ENCODE peak calls at places on chromosomes 6 and 20, in nine cellular contexts. J, T, N, D, F, Z, G, B and Q are unnamed samples.

GRCh38 chr6:33739611-33740010 is 7.1 kb downstream of the IP6K3 start:
- DNase-seq in J (no peak), T (no peak), N (no peak), D (no peak), F (no peak), Z (no peak), G (no peak), B (no peak), Q (no peak)

GRCh38 chr20:61982240-61982950 is 83.3 kb downstream of the TAF4 start:
- DNase-seq in J (no peak), T (no peak), N (no peak), D (no peak), F (no peak), Z (no peak), G (no peak), B (no peak), Q (no peak)

GRCh38 chr20:23970049-23970448 is 18.5 kb downstream of the GGTLC1 start:
- DNase-seq in J (no peak), T (no peak), N (no peak), D (no peak), F (no peak), Z (no peak), G (no peak), B (no peak), Q (no peak)

GRCh38 chr6:145789443-145789842 is 25.2 kb downstream of the FBXO30 start:
- DNase-seq in J (no peak), T (no peak), N (no peak), D (no peak), F (no peak), Z (no peak), G (peak), B (no peak), Q (no peak)

GRCh38 chr6:32935551-32936246 is 5.1 kb downstream of the HLA-DMB start:
- DNase-seq in J (no peak), T (no peak), N (no peak), D (no peak), F (no peak), Z (no peak), G (no peak), B (no peak), Q (no peak)

GRCh38 chr20:20814685-20815084 is 102.2 kb upstream of the RALGAPA2 start:
- DNase-seq in J (no peak), T (no peak), N (no peak), D (no peak), F (no peak), Z (no peak), G (no peak), B (no peak), Q (no peak)

GRCh38 chr6:146339716-146340115 is 203.9 kb upstream of the RAB32 start:
- DNase-seq in J (no peak), T (peak), N (no peak), D (no peak), F (no peak), Z (no peak), G (no peak), B (peak), Q (no peak)

GRCh38 chr6:169101981-169102380 is 151.7 kb downstream of the THBS2 start:
- DNase-seq in J (no peak), T (no peak), N (no peak), D (peak), F (no peak), Z (peak), G (peak), B (no peak), Q (no peak)

GRCh38 chr6:74851598-74851997 is 354.3 kb downstream of the COL12A1 start:
- DNase-seq in J (no peak), T (no peak), N (no peak), D (peak), F (no peak), Z (no peak), G (peak), B (no peak), Q (no peak)

GRCh38 chr20:35709269-35709668 is 10.1 kb downstream of the ROMO1 start:
- DNase-seq in J (no peak), T (no peak), N (no peak), D (no peak), F (no peak), Z (no peak), G (no peak), B (no peak), Q (no peak)

GRCh38 chr6:142079130-142079529 is 53.6 kb upstream of the GJE1 start:
- DNase-seq in J (no peak), T (no peak), N (no peak), D (no peak), F (no peak), Z (no peak), G (no peak), B (no peak), Q (no peak)

GRCh38 chr6:43328528-43328927 is 19.9 kb upstream of the CRIP3 start:
- DNase-seq in J (no peak), T (peak), N (no peak), D (no peak), F (no peak), Z (no peak), G (peak), B (no peak), Q (peak)

GRCh38 chr20:15867899-15868298 is 705.3 kb downstream of the KIF16B start:
- DNase-seq in J (no peak), T (no peak), N (peak), D (no peak), F (no peak), Z (no peak), G (no peak), B (no peak), Q (no peak)

GRCh38 chr20:35988910-35989463 is 20.6 kb downstream of the CNBD2 start:
- DNase-seq in J (no peak), T (no peak), N (no peak), D (no peak), F (no peak), Z (no peak), G (peak), B (no peak), Q (no peak)

GRCh38 chr6:1787109-1787466 is 177.4 kb downstream of the FOXC1 start:
- DNase-seq in J (no peak), T (no peak), N (no peak), D (no peak), F (no peak), Z (no peak), G (no peak), B (no peak), Q (no peak)

GRCh38 chr6:34389034-34389433 is 3.4 kb downstream of the NUDT3 start:
- DNase-seq in J (no peak), T (no peak), N (no peak), D (no peak), F (no peak), Z (no peak), G (no peak), B (no peak), Q (no peak)

GRCh38 chr20:33210371-33210770 is 6.8 kb upstream of the BPIFA3 start:
- DNase-seq in J (no peak), T (no peak), N (no peak), D (no peak), F (no peak), Z (no peak), G (no peak), B (no peak), Q (no peak)

GRCh38 chr6:84979541-84979940 is 215.1 kb upstream of the TBX18 start:
- DNase-seq in J (no peak), T (no peak), N (no peak), D (no peak), F (no peak), Z (no peak), G (peak), B (peak), Q (no peak)

GRCh38 chr20:45341939-45342862 is 6.0 kb downstream of the SDC4 start:
- DNase-seq in J (peak), T (peak), N (no peak), D (peak), F (peak), Z (peak), G (peak), B (peak), Q (peak)

GRCh38 chr6:111221804-111222203 is 134.5 kb downstream of the SLC16A10 start:
- DNase-seq in J (no peak), T (no peak), N (no peak), D (no peak), F (no peak), Z (no peak), G (no peak), B (no peak), Q (no peak)

GRCh38 chr6:2376429-2377355 is 131.3 kb upstream of the GMDS start:
- DNase-seq in J (no peak), T (no peak), N (no peak), D (peak), F (peak), Z (no peak), G (no peak), B (peak), Q (peak)

GRCh38 chr20:58378056-58378455 is 11.0 kb upstream of the VAPB start:
- DNase-seq in J (no peak), T (no peak), N (no peak), D (no peak), F (no peak), Z (no peak), G (no peak), B (no peak), Q (no peak)

GRCh38 chr20:58375796-58376195 is 13.2 kb upstream of the VAPB start:
- DNase-seq in J (no peak), T (no peak), N (no peak), D (no peak), F (no peak), Z (no peak), G (no peak), B (no peak), Q (no peak)

GRCh38 chr20:58377017-58377416 is 12.0 kb upstream of the VAPB start:
- DNase-seq in J (no peak), T (no peak), N (no peak), D (no peak), F (no peak), Z (no peak), G (no peak), B (no peak), Q (no peak)

GRCh38 chr20:58381627-58382026 is 7.4 kb upstream of the VAPB start:
- DNase-seq in J (no peak), T (no peak), N (no peak), D (no peak), F (no peak), Z (no peak), G (no peak), B (no peak), Q (no peak)

GRCh38 chr20:58378704-58379103 is 10.3 kb upstream of the VAPB start:
- DNase-seq in J (no peak), T (no peak), N (no peak), D (no peak), F (no peak), Z (no peak), G (no peak), B (no peak), Q (no peak)
- TF ChIP-seq CTCF in J (no peak), T (peak), N (peak), D (no peak), F (no peak), Z (no peak), G (peak), B (peak), Q (no peak)

GRCh38 chr6:11878735-11879134 is 100.1 kb upstream of the ADTRP start:
- DNase-seq in J (no peak), T (no peak), N (no peak), D (no peak), F (no peak), Z (no peak), G (no peak), B (no peak), Q (no peak)
- TF ChIP-seq CTCF in J (no peak), T (no peak), N (no peak), D (no peak), F (no peak), Z (no peak), G (no peak), B (no peak), Q (no peak)

GRCh38 chr6:14040042-14040441 is 77.5 kb upstream of the CD83 start:
- DNase-seq in J (no peak), T (no peak), N (peak), D (no peak), F (no peak), Z (no peak), G (no peak), B (no peak), Q (no peak)
- TF ChIP-seq CTCF in J (no peak), T (no peak), N (peak), D (peak), F (no peak), Z (no peak), G (no peak), B (no peak), Q (no peak)

GRCh38 chr6:147648936-147649335 is 140.4 kb downstream of the SAMD5 start:
- DNase-seq in J (no peak), T (no peak), N (no peak), D (no peak), F (no peak), Z (no peak), G (no peak), B (peak), Q (no peak)

GRCh38 chr6:147654103-147654845 is 145.8 kb downstream of the SAMD5 start:
- DNase-seq in J (no peak), T (no peak), N (no peak), D (no peak), F (no peak), Z (no peak), G (no peak), B (no peak), Q (no peak)

DNA sequence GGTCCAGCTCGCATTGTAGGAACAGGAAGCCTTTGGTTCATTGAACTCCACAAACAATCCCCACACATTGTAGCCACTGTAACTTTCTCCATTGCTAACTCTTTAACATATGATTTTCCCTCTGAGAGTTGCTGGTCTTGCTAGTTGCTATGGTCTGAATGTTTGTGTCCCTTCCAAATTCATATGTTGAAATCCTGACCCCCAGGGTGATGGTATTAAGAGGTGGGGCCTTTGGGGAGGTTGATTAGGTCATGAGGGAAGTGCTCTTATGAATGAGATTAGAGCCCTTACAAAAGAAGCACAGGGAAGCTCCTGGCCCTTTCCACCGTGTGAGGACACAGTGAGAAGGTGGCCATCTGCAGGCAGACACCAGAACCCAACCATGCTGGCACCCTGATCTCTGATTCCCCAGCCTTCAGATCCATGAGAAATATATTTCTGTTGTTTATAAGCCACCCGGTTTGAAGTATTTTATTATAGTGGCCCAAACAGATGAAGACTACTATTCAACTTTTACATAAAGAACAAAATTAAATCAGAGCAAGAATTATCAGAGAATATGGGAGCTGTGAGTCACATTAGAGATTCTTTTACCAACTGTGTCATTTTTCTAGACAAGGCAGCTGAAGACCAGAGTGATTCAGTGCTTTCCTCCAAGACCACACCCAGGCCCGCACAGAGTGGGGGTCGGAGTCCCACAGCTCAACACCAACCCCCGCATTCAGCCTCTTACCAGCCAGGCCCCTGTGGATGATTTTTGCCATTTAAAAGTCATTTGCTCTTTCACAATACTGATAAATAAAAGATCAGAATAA is 143.0 kb downstream of the SAMD5 start:
- DNase-seq in J (no peak), T (no peak), N (no peak), D (no peak), F (no peak), Z (no peak), G (peak), B (no peak), Q (no peak)
- TF ChIP-seq CTCF in J (no peak), T (no peak), N (no peak), D (no peak), F (peak), Z (no peak), G (no peak), B (peak), Q (no peak)

DNA sequence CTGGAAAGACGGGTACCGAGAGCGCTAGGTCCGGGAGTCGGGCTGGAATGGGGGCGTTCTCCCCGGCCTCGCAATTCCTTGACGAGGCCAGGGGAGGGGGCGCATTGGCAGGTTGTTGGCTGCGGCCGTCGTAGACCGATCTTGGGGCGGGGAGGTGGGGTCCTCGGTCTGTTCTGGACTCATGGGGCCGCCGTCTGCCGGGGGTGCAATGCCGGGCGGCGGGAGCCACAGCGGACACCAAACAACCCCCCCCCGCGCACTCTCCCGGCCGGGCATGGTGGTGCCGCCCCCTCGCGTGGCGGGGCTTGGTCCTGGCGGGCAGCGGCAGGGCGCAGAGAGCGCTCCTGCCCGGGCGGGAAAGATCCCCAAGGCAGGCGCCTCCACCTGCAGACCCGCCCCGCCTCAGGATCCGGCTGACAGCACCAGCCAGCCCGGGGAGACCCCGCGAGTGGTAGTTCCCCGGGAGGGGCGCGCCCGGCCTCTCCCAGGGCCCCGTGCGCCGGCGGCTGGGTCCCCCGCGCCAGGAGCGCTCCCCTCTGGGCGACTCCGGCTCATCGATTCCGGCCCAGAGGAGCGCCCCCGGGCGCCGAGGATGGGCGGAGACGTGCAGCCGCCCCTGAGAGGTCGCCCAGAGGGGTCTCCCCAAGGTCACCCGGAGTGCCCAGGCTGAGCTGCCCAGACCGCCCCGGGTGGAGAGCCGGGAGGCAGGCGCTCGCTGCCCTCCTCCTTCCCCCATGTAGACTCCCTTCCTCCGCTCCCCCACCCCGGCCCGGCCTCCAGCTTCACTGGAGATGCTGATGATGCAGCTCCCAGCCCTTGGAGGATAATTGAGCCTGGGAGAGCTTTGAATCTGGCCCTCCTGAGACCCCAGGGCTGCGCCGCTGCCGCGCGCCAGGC is 709 bp downstream of the PPP1R16B start:
- DNase-seq in J (peak), T (peak), N (peak), D (no peak), F (no peak), Z (no peak), G (no peak), B (no peak), Q (no peak)
- TF ChIP-seq CTCF in J (no peak), T (no peak), N (peak), D (no peak), F (no peak), Z (no peak), G (no peak), B (no peak), Q (no peak)

GRCh38 chr20:19544684-19545083 is 213.4 kb upstream of the RIN2 start:
- DNase-seq in J (no peak), T (no peak), N (no peak), D (no peak), F (no peak), Z (no peak), G (no peak), B (no peak), Q (no peak)
- TF ChIP-seq CTCF in J (no peak), T (no peak), N (no peak), D (no peak), F (no peak), Z (no peak), G (no peak), B (no peak), Q (no peak)

GRCh38 chr20:58864346-58864745 is 11.8 kb downstream of the GNAS start:
- DNase-seq in J (no peak), T (peak), N (peak), D (no peak), F (no peak), Z (no peak), G (no peak), B (no peak), Q (no peak)
- TF ChIP-seq CTCF in J (no peak), T (peak), N (peak), D (peak), F (no peak), Z (no peak), G (no peak), B (no peak), Q (no peak)